ENCODE peak calls at places on chromosomes 4 and X, in six cellular contexts. One of them, this sample, is unnamed.

GRCh38 chrX:125533352-125533751 is 213.7 kb downstream of the TEX13C start:
- DNase-seq in CD8-positive, alpha-beta T cell: no peak
- DNase-seq in neural progenitor cell: no peak
- DNase-seq in A549: no peak
- DNase-seq in ascending aorta: no peak
- DNase-seq in neural crest cell: no peak
- DNase-seq in this sample: no peak

GRCh38 chr4:86831262-86832090 is 17.7 kb downstream of the SLC10A6 start:
- DNase-seq in CD8-positive, alpha-beta T cell: no peak
- DNase-seq in neural progenitor cell: no peak
- DNase-seq in A549: peak; percentile 46
- DNase-seq in ascending aorta: no peak
- DNase-seq in neural crest cell: no peak
- DNase-seq in this sample: no peak

GRCh38 chrX:24494544-24495113 is 29.5 kb downstream of the PDK3 start:
- DNase-seq in CD8-positive, alpha-beta T cell: no peak
- DNase-seq in neural progenitor cell: peak; percentile 34
- DNase-seq in A549: peak; percentile 74
- DNase-seq in ascending aorta: peak; percentile 70
- DNase-seq in neural crest cell: no peak
- DNase-seq in this sample: no peak

GRCh38 chr4:96675420-96675819 is 835.5 kb downstream of the PDHA2 start:
- DNase-seq in CD8-positive, alpha-beta T cell: no peak
- DNase-seq in neural progenitor cell: no peak
- DNase-seq in A549: no peak
- DNase-seq in ascending aorta: no peak
- DNase-seq in neural crest cell: no peak
- DNase-seq in this sample: no peak

GRCh38 chr4:39470402-39470801 is 11.5 kb downstream of the LIAS start:
- DNase-seq in CD8-positive, alpha-beta T cell: no peak
- DNase-seq in neural progenitor cell: no peak
- DNase-seq in A549: no peak
- DNase-seq in ascending aorta: no peak
- DNase-seq in neural crest cell: no peak
- DNase-seq in this sample: no peak

GRCh38 chr4:174714393-174715211 is 114.4 kb downstream of the GLRA3 start:
- DNase-seq in CD8-positive, alpha-beta T cell: no peak
- DNase-seq in neural progenitor cell: peak; percentile 64
- DNase-seq in A549: peak; percentile 73
- DNase-seq in ascending aorta: no peak
- DNase-seq in neural crest cell: peak; percentile 10
- DNase-seq in this sample: peak; percentile 44

GRCh38 chr4:52622564-52622963 is 36.5 kb downstream of the USP46 start:
- DNase-seq in CD8-positive, alpha-beta T cell: no peak
- DNase-seq in neural progenitor cell: no peak
- DNase-seq in A549: no peak
- DNase-seq in ascending aorta: no peak
- DNase-seq in neural crest cell: no peak
- DNase-seq in this sample: no peak

GRCh38 chrX:150926791-150927190 is 28.3 kb upstream of the CD99L2 start:
- DNase-seq in CD8-positive, alpha-beta T cell: no peak
- DNase-seq in neural progenitor cell: no peak
- DNase-seq in A549: no peak
- DNase-seq in ascending aorta: no peak
- DNase-seq in neural crest cell: no peak
- DNase-seq in this sample: no peak

GRCh38 chr4:53990641-53991040 is 73.8 kb downstream of the CHIC2 start:
- DNase-seq in CD8-positive, alpha-beta T cell: no peak
- DNase-seq in neural progenitor cell: no peak
- DNase-seq in A549: no peak
- DNase-seq in ascending aorta: no peak
- DNase-seq in neural crest cell: no peak
- DNase-seq in this sample: no peak

GRCh38 chr4:128516568-128516967 is 229.0 kb upstream of the PGRMC2 start:
- DNase-seq in CD8-positive, alpha-beta T cell: no peak
- DNase-seq in neural progenitor cell: no peak
- DNase-seq in A549: no peak
- DNase-seq in ascending aorta: no peak
- DNase-seq in neural crest cell: no peak
- DNase-seq in this sample: peak; percentile 39

GRCh38 chrX:100662791-100663190 is 18.8 kb downstream of the SRPX2 start:
- DNase-seq in CD8-positive, alpha-beta T cell: no peak
- DNase-seq in neural progenitor cell: no peak
- DNase-seq in A549: no peak
- DNase-seq in ascending aorta: no peak
- DNase-seq in neural crest cell: no peak
- DNase-seq in this sample: no peak

GRCh38 chrX:11566814-11567213 is 98.9 kb downstream of the ARHGAP6 start:
- DNase-seq in CD8-positive, alpha-beta T cell: no peak
- DNase-seq in neural progenitor cell: no peak
- DNase-seq in A549: no peak
- DNase-seq in ascending aorta: no peak
- DNase-seq in neural crest cell: no peak
- DNase-seq in this sample: no peak

GRCh38 chr4:57832083-57832482 is 721.9 kb upstream of the IGFBP7 start:
- DNase-seq in CD8-positive, alpha-beta T cell: no peak
- DNase-seq in neural progenitor cell: no peak
- DNase-seq in A549: no peak
- DNase-seq in ascending aorta: no peak
- DNase-seq in neural crest cell: no peak
- DNase-seq in this sample: no peak

GRCh38 chrX:110145854-110146253 is 142.9 kb downstream of the TMEM164 start:
- DNase-seq in CD8-positive, alpha-beta T cell: no peak
- DNase-seq in neural progenitor cell: no peak
- DNase-seq in A549: peak; percentile 36
- DNase-seq in ascending aorta: no peak
- DNase-seq in neural crest cell: peak; percentile 25
- DNase-seq in this sample: peak; percentile 15
- TF ChIP-seq CTCF in CD8-positive, alpha-beta T cell: peak; percentile 51
- TF ChIP-seq CTCF in neural progenitor cell: peak; percentile 62
- TF ChIP-seq CTCF in A549: peak; percentile 45
- TF ChIP-seq CTCF in ascending aorta: peak; percentile 56
- TF ChIP-seq CTCF in neural crest cell: peak; percentile 71
- TF ChIP-seq CTCF in this sample: peak; percentile 51

GRCh38 chrX:63918611-63919010 is 133.6 kb upstream of the ARHGEF9 start:
- DNase-seq in CD8-positive, alpha-beta T cell: no peak
- DNase-seq in neural progenitor cell: peak; percentile 4
- DNase-seq in A549: peak; percentile 17
- DNase-seq in ascending aorta: peak; percentile 66
- DNase-seq in neural crest cell: no peak
- DNase-seq in this sample: no peak
- TF ChIP-seq CTCF in CD8-positive, alpha-beta T cell: no peak
- TF ChIP-seq CTCF in neural progenitor cell: peak; percentile 21
- TF ChIP-seq CTCF in A549: no peak
- TF ChIP-seq CTCF in ascending aorta: peak; percentile 13
- TF ChIP-seq CTCF in neural crest cell: no peak
- TF ChIP-seq CTCF in this sample: no peak

GRCh38 chr4:76803522-76803921 is 94.4 kb downstream of the SOWAHB start:
- DNase-seq in CD8-positive, alpha-beta T cell: no peak
- DNase-seq in neural progenitor cell: no peak
- DNase-seq in A549: peak; percentile 24
- DNase-seq in ascending aorta: no peak
- DNase-seq in neural crest cell: no peak
- DNase-seq in this sample: no peak

GRCh38 chr4:76799718-76800117 is 98.2 kb downstream of the SOWAHB start:
- DNase-seq in CD8-positive, alpha-beta T cell: no peak
- DNase-seq in neural progenitor cell: no peak
- DNase-seq in A549: no peak
- DNase-seq in ascending aorta: no peak
- DNase-seq in neural crest cell: no peak
- DNase-seq in this sample: no peak

GRCh38 chr4:76800902-76801301 is 97.0 kb downstream of the SOWAHB start:
- DNase-seq in CD8-positive, alpha-beta T cell: no peak
- DNase-seq in neural progenitor cell: no peak
- DNase-seq in A549: no peak
- DNase-seq in ascending aorta: no peak
- DNase-seq in neural crest cell: no peak
- DNase-seq in this sample: no peak

GRCh38 chr4:76802546-76803021 is 95.4 kb downstream of the SOWAHB start:
- DNase-seq in CD8-positive, alpha-beta T cell: no peak
- DNase-seq in neural progenitor cell: peak; percentile 45
- DNase-seq in A549: no peak
- DNase-seq in ascending aorta: no peak
- DNase-seq in neural crest cell: peak; percentile 16
- DNase-seq in this sample: no peak

DNA sequence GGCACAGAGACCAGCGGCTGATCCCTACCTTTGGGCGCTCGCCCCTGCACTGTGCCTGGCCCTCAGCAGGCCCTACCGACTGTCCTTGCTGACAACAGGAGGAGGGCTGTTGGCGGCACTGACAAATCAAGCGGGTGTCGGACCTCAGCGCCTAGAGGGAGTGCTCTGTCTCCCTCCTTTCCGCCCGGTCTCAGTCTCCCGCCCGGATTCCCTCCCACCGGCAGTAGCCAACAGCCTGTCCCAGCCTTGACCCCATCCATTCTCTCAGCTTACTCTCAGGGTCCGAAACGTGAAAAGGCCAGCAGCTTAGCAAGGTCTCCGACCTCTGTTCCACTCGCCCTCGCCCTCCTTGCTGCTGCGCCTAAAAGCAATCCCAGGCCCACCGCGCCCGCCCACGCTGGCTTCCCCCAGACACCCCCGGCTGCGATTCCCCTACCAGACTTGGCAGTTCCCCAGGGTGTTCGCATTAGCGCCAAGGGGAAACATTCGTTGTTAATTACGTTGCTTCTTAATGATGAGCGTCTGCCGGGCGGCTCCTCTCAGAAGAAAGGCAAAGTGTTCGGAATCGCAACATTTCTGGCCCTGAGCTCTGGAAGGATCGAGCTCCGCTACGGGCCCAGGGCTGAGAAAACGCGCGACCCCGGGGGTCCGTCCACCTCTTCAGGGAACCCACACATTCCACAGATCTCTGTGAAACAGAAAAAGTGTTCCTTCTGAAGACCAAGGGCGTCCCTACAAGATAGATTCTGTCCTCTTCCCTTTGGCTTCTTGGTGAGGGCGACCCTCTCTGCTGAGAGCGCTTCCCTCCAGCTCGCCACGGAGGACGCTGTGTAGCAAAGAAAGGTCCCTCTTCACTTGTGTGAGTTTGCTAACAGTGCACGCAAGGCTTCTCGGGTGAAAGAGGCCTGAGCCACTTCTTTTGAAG is 96.1 kb downstream of the SOWAHB start:
- DNase-seq in CD8-positive, alpha-beta T cell: no peak
- DNase-seq in neural progenitor cell: peak; percentile 55
- DNase-seq in A549: no peak
- DNase-seq in ascending aorta: no peak
- DNase-seq in neural crest cell: peak; percentile 20
- DNase-seq in this sample: no peak
- TF ChIP-seq CTCF in CD8-positive, alpha-beta T cell: no peak
- TF ChIP-seq CTCF in neural progenitor cell: peak; percentile 13
- TF ChIP-seq CTCF in A549: no peak
- TF ChIP-seq CTCF in ascending aorta: no peak
- TF ChIP-seq CTCF in neural crest cell: no peak
- TF ChIP-seq CTCF in this sample: no peak

GRCh38 chr4:173227753-173228152 is 59.1 kb downstream of the GALNT7 start:
- DNase-seq in CD8-positive, alpha-beta T cell: no peak
- DNase-seq in neural progenitor cell: no peak
- DNase-seq in A549: no peak
- DNase-seq in ascending aorta: no peak
- DNase-seq in neural crest cell: no peak
- DNase-seq in this sample: no peak
- TF ChIP-seq CTCF in CD8-positive, alpha-beta T cell: no peak
- TF ChIP-seq CTCF in neural progenitor cell: no peak
- TF ChIP-seq CTCF in A549: no peak
- TF ChIP-seq CTCF in ascending aorta: no peak
- TF ChIP-seq CTCF in neural crest cell: no peak
- TF ChIP-seq CTCF in this sample: no peak

DNA sequence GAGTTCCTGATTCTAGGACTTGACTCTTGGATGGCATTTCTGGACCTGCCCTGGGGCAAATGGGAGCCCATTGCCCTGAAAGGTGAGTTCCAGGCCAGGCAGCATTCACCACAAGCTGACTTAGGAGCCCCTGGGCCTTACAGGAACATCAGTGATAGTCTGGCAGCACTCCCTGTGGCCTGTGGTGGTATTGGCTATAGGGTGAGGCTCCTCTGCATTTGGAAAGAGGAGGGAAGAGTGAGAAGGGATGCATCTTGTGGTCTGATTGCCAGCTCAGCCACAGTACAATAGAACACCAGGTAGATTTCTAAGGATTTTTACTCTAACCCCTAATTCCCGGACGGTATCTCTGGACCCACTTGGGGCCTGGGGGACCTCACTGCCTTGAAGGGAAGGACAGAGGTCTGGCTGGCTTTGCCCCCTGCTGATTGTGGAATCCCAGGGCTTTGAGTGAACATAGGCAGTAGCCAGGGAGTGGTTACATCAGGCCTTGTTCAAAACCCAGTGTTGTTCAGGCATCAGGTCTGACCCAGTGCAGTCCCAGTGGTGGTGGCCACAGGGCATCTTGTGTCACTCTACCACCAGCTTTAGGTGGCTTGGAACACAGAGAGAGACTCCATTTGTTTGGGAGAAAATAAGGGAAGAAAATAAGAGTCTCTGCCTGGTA is 32.9 kb downstream of the MAGED4 start:
- DNase-seq in CD8-positive, alpha-beta T cell: no peak
- DNase-seq in neural progenitor cell: peak; percentile 38
- DNase-seq in A549: no peak
- DNase-seq in ascending aorta: no peak
- DNase-seq in neural crest cell: no peak
- DNase-seq in this sample: no peak
- TF ChIP-seq CTCF in CD8-positive, alpha-beta T cell: no peak
- TF ChIP-seq CTCF in neural progenitor cell: peak; percentile 43
- TF ChIP-seq CTCF in A549: no peak
- TF ChIP-seq CTCF in ascending aorta: no peak
- TF ChIP-seq CTCF in neural crest cell: peak; percentile 38
- TF ChIP-seq CTCF in this sample: no peak

DNA sequence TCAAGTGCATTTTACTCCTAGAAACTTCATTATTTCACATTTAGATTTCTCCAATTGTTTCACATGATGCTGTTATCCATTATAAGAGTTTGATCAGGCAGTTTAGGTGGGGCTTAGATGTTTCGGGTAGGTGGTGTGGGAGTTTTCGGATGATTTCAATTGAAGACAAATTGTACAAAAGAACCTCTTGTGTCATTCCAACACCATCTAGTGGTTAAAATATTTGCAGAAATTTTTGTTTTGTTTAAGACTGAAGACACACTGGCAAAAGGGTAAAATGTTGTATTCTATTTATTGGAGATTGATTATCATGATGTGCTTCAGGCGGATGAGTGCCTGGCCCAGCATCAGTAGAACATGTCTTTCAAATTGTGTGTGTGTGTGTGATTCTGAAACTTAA is 212.7 kb downstream of the SH3BGRL start:
- DNase-seq in CD8-positive, alpha-beta T cell: no peak
- DNase-seq in neural progenitor cell: no peak
- DNase-seq in A549: no peak
- DNase-seq in ascending aorta: no peak
- DNase-seq in neural crest cell: no peak
- DNase-seq in this sample: no peak
- TF ChIP-seq CTCF in CD8-positive, alpha-beta T cell: no peak
- TF ChIP-seq CTCF in neural progenitor cell: no peak
- TF ChIP-seq CTCF in A549: peak; percentile 14
- TF ChIP-seq CTCF in ascending aorta: no peak
- TF ChIP-seq CTCF in neural crest cell: no peak
- TF ChIP-seq CTCF in this sample: no peak